ENCODE peak calls at places on chromosomes 11 and 22, in eight cellular contexts. N is cardiac fibroblast, F is MM.1S, Z is psoas muscle, Y is fibroblast of lung, S is left ventricle myocardium inferior, K is brain microvascular endothelial cell, B is tibial artery. P is an unnamed sample.
A peak's percentile ranks its signal among the peaks of the same experiment; 100 is the strongest.

GRCh38 chr11:124535552-124536232 is 7.8 kb downstream of the OR8B12 start:
- DNase-seq in S (no peak), N (peak; percentile 73), B (no peak), F (no peak), K (peak; percentile 40), Y (peak; percentile 3), Z (no peak), P (peak; percentile 6)

GRCh38 chr11:120061036-120061760 is 76.7 kb downstream of the TRIM29 start:
- DNase-seq in K (peak; percentile 22), Z (no peak), F (no peak), Y (no peak), S (no peak), N (no peak), B (no peak), P (peak; percentile 7)

GRCh38 chr11:64447717-64448598 is 89.0 kb downstream of the RPS6KA4 start:
- DNase-seq in Y (peak; percentile 20), N (peak; percentile 12), B (peak; percentile 70), F (no peak), Z (peak; percentile 64), K (peak; percentile 7), S (peak; percentile 22), P (peak; percentile 24)

GRCh38 chr11:78370406-78371172 is 47.0 kb downstream of the GAB2 start:
- DNase-seq in B (peak; percentile 54), N (peak; percentile 56), F (no peak), Y (peak; percentile 14), S (no peak), K (peak; percentile 38), Z (no peak), P (peak; percentile 80)

GRCh38 chr11:125777309-125777708 is 1.3 kb downstream of the PATE2 start:
- DNase-seq in Z (no peak), K (peak; percentile 4), B (no peak), F (no peak), S (no peak), Y (no peak), N (peak; percentile 73), P (peak; percentile 53)

GRCh38 chr11:81772161-81772560 is 961.5 kb downstream of the FAM181B start:
- DNase-seq in Z (no peak), Y (peak; percentile 73), F (no peak), K (peak; percentile 68), S (no peak), N (peak; percentile 49), B (no peak), P (peak; percentile 80)

GRCh38 chr11:17230867-17231851 is 23.4 kb upstream of the PIK3C2A start:
- DNase-seq in Z (no peak), B (no peak), K (no peak), F (peak; percentile 82), S (no peak), N (no peak), Y (no peak), P (no peak)

GRCh38 chr11:94602430-94603372 is 35.5 kb downstream of the PIWIL4 start:
- DNase-seq in Y (peak; percentile 88), S (peak; percentile 40), F (peak; percentile 77), Z (peak; percentile 68), N (peak; percentile 86), B (peak; percentile 59), K (peak; percentile 89), P (peak; percentile 86)

GRCh38 chr22:17945851-17946690 is 78.3 kb downstream of the MICAL3 start:
- DNase-seq in Z (no peak), F (peak; percentile 72), K (no peak), B (no peak), Y (no peak), N (no peak), S (no peak), P (no peak)

GRCh38 chr11:62472063-62472884 is 53.4 kb downstream of the SCGB1A1 start:
- DNase-seq in N (peak; percentile 25), K (no peak), Y (peak; percentile 74), Z (no peak), S (no peak), F (no peak), B (no peak), P (peak; percentile 75)

GRCh38 chr11:19952101-19952605 is 208.1 kb downstream of the DBX1 start:
- DNase-seq in N (no peak), S (no peak), F (no peak), Z (no peak), Y (peak; percentile 26), K (no peak), B (no peak), P (peak; percentile 87)

GRCh38 chr11:33804471-33804870 is 30.2 kb upstream of the FBXO3 start:
- DNase-seq in K (no peak), F (no peak), Z (no peak), B (no peak), S (no peak), N (no peak), Y (peak; percentile 5), P (no peak)

GRCh38 chr11:33802414-33802950 is 28.2 kb upstream of the FBXO3 start:
- DNase-seq in F (peak; percentile 46), S (peak; percentile 24), Z (peak; percentile 56), N (peak; percentile 89), B (peak; percentile 36), K (peak; percentile 89), Y (peak; percentile 88), P (peak; percentile 88)

DNA sequence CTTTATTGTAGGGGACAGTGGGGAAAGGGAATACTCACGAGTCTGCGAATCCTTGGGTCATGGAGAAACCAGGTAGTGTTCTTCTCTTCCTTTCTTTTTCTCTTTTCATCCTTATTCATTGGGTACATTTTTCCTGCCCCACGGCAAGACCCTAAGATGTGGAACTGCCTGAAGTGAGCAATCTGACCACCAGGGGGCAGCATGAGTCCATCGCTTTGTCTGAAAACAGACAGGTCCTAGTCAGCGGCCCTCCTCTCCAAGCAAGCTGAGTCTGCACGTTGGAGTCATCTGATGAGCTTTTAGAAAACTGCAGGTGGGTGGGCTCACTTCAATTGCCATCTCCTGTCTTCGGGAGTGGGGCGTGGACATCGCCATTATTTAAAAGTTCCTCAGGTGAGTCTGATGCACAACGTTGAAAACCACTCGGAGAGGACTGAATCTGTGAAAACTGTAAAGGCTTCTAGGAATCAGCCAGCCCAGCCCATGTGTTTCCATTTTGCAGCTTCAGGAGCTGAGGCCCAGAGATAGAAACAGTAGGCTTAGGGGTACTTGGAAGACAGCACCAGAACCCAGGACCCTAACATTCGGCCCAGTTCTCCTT is 34.0 kb upstream of the FBXO3 start:
- DNase-seq in N (peak; percentile 90), K (peak; percentile 82), S (peak; percentile 81), Y (peak; percentile 83), B (peak; percentile 82), F (peak; percentile 84), Z (peak; percentile 89), P (peak; percentile 89)
- TF ChIP-seq CTCF in N (peak; percentile 93), K (peak; percentile 95), S (peak; percentile 95), Y (peak; percentile 91), B (peak; percentile 88), F (peak; percentile 92), Z (peak; percentile 93), P (peak; percentile 94)

GRCh38 chr11:104164028-104164520 is at the start of gene PDGFD:
- DNase-seq in K (peak; percentile 41), S (peak; percentile 64), B (peak; percentile 66), N (peak; percentile 64), Z (peak; percentile 62), F (peak; percentile 75), Y (peak; percentile 62), P (peak; percentile 78)
- H3K4me3 ChIP-seq in K (peak within 1 kb of the TSS; percentile 67), S (peak within 1 kb of the TSS; percentile 77), B (peak within 1 kb of the TSS; percentile 56), N (peak within 1 kb of the TSS; percentile 72), Z (peak within 1 kb of the TSS; percentile 67), F (peak within 1 kb of the TSS; percentile 57), Y (peak within 1 kb of the TSS; percentile 55), P (peak within 1 kb of the TSS; percentile 78)

DNA sequence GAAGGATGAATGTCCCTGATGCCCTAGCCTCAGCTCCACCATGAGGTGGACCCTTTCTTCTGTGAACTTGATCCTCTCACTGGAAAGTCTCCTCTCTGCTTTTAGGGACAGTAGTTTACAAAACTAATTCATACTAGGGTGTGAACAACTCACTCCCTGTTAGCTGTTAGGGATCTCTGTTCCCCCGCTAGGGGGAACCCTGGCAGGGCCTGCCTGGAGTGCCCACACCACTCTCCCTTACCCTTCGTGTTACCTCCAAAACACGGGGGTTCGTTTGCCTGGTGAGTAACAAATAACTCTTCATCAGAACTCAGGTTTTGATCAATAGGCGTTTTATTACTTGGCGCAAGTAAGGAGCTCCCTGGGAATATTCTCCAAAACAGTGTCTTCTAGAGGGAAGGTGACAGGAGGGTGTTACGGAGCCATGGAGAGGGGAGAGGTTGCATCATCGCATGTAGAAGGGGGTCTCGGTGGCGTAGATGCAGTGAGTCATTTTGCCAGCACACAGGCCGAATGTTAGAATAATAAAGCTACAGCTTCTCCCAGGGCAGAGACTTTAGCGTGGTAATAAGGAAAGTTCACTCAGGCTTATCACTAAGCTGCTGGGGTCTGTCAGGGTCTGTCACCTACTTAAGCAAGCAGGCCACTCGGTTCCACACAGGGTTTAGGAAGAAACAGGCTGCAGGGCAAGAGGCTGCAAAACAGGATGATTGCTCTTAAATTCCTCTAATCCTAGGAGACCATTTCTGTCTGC is 45.8 kb downstream of the C11orf96 start:
- DNase-seq in B (no peak), S (no peak), N (peak; percentile 61), Y (peak; percentile 29), K (peak; percentile 62), F (no peak), Z (no peak), P (peak; percentile 39)
- TF ChIP-seq CTCF in B (peak; percentile 21), S (peak; percentile 41), N (peak; percentile 56), Y (peak; percentile 29), K (peak; percentile 54), F (peak; percentile 36), Z (no peak), P (peak; percentile 53)

GRCh38 chr11:74279256-74279655 is 32.2 kb downstream of the P4HA3 start:
- DNase-seq in Y (peak; percentile 27), F (no peak), B (no peak), S (no peak), N (no peak), K (no peak), Z (no peak), P (no peak)
- H3K4me3 ChIP-seq in Y (no peak overlapping the region), F (no peak overlapping the region), B (no peak overlapping the region), S (no peak overlapping the region), N (no peak overlapping the region), K (no peak overlapping the region), Z (no peak overlapping the region), P (no peak overlapping the region)

DNA sequence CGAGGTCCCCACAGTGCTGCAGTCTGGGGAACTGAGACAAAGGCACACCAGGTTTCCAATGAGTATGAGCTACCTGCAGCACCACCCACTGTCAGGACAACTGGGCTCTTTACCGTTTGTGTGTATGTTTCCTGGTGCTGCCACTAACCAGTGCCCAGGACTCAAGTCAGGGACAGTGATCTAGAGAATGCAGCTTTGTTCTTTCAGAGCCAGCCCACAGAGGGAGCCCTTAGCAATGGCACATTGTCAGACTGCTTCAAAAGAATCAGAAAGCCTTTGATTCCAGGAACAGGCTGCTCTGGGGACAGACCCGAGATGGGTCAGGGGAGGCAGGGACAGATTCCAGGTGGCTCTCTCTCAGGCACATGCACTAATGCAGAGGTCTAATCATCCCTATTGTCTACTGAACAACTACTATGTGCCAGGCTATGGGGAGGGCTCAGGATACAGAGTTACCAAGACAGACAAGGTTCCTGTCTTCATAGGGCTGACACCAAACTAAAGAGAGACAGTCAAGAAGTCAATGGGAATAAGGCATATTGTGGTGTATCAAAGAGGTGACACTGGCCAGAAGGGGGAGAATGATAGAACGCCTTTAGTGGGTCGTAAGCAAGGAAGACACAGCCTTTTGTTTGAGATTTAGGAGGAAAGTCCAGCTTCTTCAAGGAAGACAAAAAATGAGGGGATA is 103.7 kb downstream of the VPREB1 start:
- DNase-seq in B (no peak), K (no peak), S (no peak), Z (no peak), N (peak; percentile 5), Y (no peak), F (peak; percentile 46), P (no peak)
- TF ChIP-seq CTCF in B (no peak), K (peak; percentile 47), S (peak; percentile 19), Z (no peak), N (no peak), Y (no peak), F (peak; percentile 47), P (no peak)

GRCh38 chr11:75840560-75840959 is 25.6 kb downstream of the UVRAG start:
- DNase-seq in F (no peak), N (no peak), Z (no peak), S (no peak), Y (no peak), B (no peak), K (no peak), P (no peak)
- H3K4me3 ChIP-seq in F (no peak overlapping the region), N (no peak overlapping the region), Z (no peak overlapping the region), S (no peak overlapping the region), Y (no peak overlapping the region), B (no peak overlapping the region), K (no peak overlapping the region), P (no peak overlapping the region)